ENCODE peak calls at places on chromosomes 2 and 18, in six cellular contexts. N is non-pigmented ciliary epithelial cell, Q is GM04503, G is iPS DF 6.9, T is foreskin fibroblast, S is HTR-8/SVneo. B is an unnamed sample.

GRCh38 chr2:240790370-240791210 is 29.4 kb downstream of the KIF1A start:
- DNase-seq in Q (no peak), N (no peak), S (no peak), T (no peak), G (no peak), B (no peak)

GRCh38 chr2:30040147-30040546 is 106.7 kb upstream of the YPEL5 start:
- DNase-seq in G (no peak), T (no peak), S (no peak), N (no peak), Q (no peak), B (no peak)

GRCh38 chr18:40882468-40882867 is 1072.6 kb upstream of the PIK3C3 start:
- DNase-seq in N (no peak), G (no peak), S (no peak), T (no peak), Q (no peak), B (no peak)

GRCh38 chr18:34643982-34644381 is 66.1 kb upstream of the DTNA start:
- DNase-seq in S (no peak), N (no peak), Q (no peak), T (peak), G (no peak), B (no peak)

GRCh38 chr2:80303825-80304521 is 579 bp downstream of the LRRTM1 start:
- DNase-seq in Q (no peak), N (no peak), S (peak), T (peak), G (no peak), B (peak)

GRCh38 chr2:150080115-150080514 is 407.4 kb downstream of the RND3 start:
- DNase-seq in T (peak), G (no peak), N (peak), Q (no peak), S (no peak), B (no peak)

GRCh38 chr2:104378853-104379374 is 475.0 kb upstream of the POU3F3 start:
- DNase-seq in N (no peak), Q (no peak), S (no peak), T (no peak), G (peak), B (peak)

GRCh38 chr2:98479959-98480524 is 35.4 kb downstream of the INPP4A start:
- DNase-seq in G (no peak), S (peak), T (peak), N (no peak), Q (no peak), B (no peak)

GRCh38 chr2:236959876-236960275 is 125.8 kb upstream of the COPS8 start:
- DNase-seq in Q (no peak), G (no peak), S (no peak), N (no peak), T (no peak), B (no peak)

GRCh38 chr2:81266106-81266505 is 961.6 kb upstream of the LRRTM1 start:
- DNase-seq in G (peak), N (no peak), Q (no peak), S (peak), T (no peak), B (peak)

GRCh38 chr2:99389946-99390345 is 52.8 kb downstream of the EIF5B start:
- DNase-seq in Q (no peak), T (peak), N (no peak), G (no peak), S (no peak), B (no peak)

GRCh38 chr2:239586651-239587310 is 186.0 kb upstream of the HDAC4 start:
- DNase-seq in T (no peak), Q (no peak), N (no peak), S (no peak), G (no peak), B (no peak)

GRCh38 chr2:176079285-176079830 is 4.4 kb downstream of the EVX2 start:
- DNase-seq in G (no peak), N (no peak), T (no peak), S (no peak), Q (no peak), B (no peak)

GRCh38 chr18:32049393-32050161 is 31.0 kb downstream of the RNF125 start:
- DNase-seq in T (no peak), G (no peak), Q (no peak), S (no peak), N (no peak), B (peak)

GRCh38 chr18:47929681-47930085 is 776 bp downstream of the SMAD2 start:
- DNase-seq in T (no peak), N (no peak), S (no peak), G (no peak), Q (peak), B (no peak)

GRCh38 chr2:199874209-199874608 is 23.2 kb upstream of the FTCDNL1 start:
- DNase-seq in Q (no peak), G (no peak), T (no peak), S (no peak), N (no peak), B (no peak)

GRCh38 chr2:132991464-132992045 is 321.6 kb upstream of the LYPD1 start:
- DNase-seq in Q (no peak), S (no peak), N (no peak), G (no peak), T (no peak), B (no peak)

GRCh38 chr2:152221870-152222269 is 46.3 kb upstream of the STAM2 start:
- DNase-seq in Q (peak), T (peak), G (no peak), N (no peak), S (no peak), B (peak)